ENCODE peak calls at places on chromosomes 13 and 19, in four cellular contexts. J is choroid plexus epithelial cell, L is mucosa of descending colon, S is neural progenitor cell. M is an unnamed sample.

GRCh38 chr19:45217957-45218334 is 27.3 kb downstream of the EXOC3L2 start:
- DNase-seq in J (no peak), L (no peak), S (no peak), M (no peak)

GRCh38 chr13:40236566-40237168 is 429.8 kb downstream of the FOXO1 start:
- DNase-seq in J (peak), L (no peak), S (no peak), M (no peak)

GRCh38 chr19:21588202-21588601 is 82.8 kb downstream of the ZNF429 start:
- DNase-seq in L (no peak), S (no peak), J (no peak), M (no peak)

GRCh38 chr19:31991984-31992655 is 353.3 kb upstream of the ZNF507 start:
- DNase-seq in J (no peak), L (no peak), S (no peak), M (no peak)

GRCh38 chr13:29847501-29847983 is 2.9 kb downstream of the UBL3 start:
- DNase-seq in J (peak), S (peak), L (no peak), M (no peak)

GRCh38 chr19:39617745-39618144 is 15.4 kb downstream of the LGALS13 start:
- DNase-seq in S (no peak), L (no peak), J (no peak), M (no peak)

GRCh38 chr19:23366437-23366836 is 28.8 kb downstream of the ZNF91 start:
- DNase-seq in J (no peak), L (no peak), S (no peak), M (no peak)

GRCh38 chr19:47730521-47730889 is 14.8 kb upstream of the NOP53 start:
- DNase-seq in J (no peak), S (no peak), L (no peak), M (no peak)

GRCh38 chr13:21458816-21459701 is at the start of gene ZDHHC20:
- DNase-seq in S (peak), J (peak), L (peak), M (peak)

GRCh38 chr19:19405919-19406877 is 723 bp downstream of the GATAD2A start:
- DNase-seq in J (peak), S (peak), L (peak), M (peak)

GRCh38 chr13:38002596-38002995 is 133.0 kb upstream of the TRPC4 start:
- DNase-seq in J (no peak), L (no peak), S (no peak), M (no peak)

GRCh38 chr19:1027020-1027952 is 878 bp downstream of the CNN2 start:
- DNase-seq in J (no peak), S (peak), L (peak), M (peak)

GRCh38 chr13:26503826-26504594 is 53.5 kb upstream of the WASF3 start:
- DNase-seq in S (no peak), J (no peak), L (no peak), M (no peak)

GRCh38 chr19:38839816-38840582 is 8.4 kb upstream of the ECH1 start:
- DNase-seq in J (no peak), L (no peak), S (no peak), M (no peak)

GRCh38 chr13:105278797-105279425 is 1256.6 kb downstream of the EFNB2 start:
- DNase-seq in S (peak), L (no peak), J (peak), M (no peak)

GRCh38 chr19:12749938-12750521 is 1.6 kb upstream of the BEST2 start:
- DNase-seq in S (no peak), J (peak), L (peak), M (no peak)

GRCh38 chr13:43686557-43686956 is 100.2 kb downstream of the ENOX1 start:
- DNase-seq in J (peak), S (no peak), L (no peak), M (no peak)

GRCh38 chr13:32846556-32846955 is 169.7 kb upstream of the KL start:
- DNase-seq in J (no peak), L (no peak), S (no peak), M (no peak)

GRCh38 chr13:102399791-102400618 is 1.8 kb downstream of the FGF14 start:
- DNase-seq in J (no peak), L (peak), S (peak), M (peak)

GRCh38 chr19:49421039-49421877 is 2.0 kb downstream of the PTH2 start:
- DNase-seq in L (peak), S (peak), J (peak), M (no peak)

GRCh38 chr13:32476892-32477291 is 49.0 kb upstream of the N4BP2L1 start:
- DNase-seq in J (no peak), S (no peak), L (no peak), M (no peak)

GRCh38 chr13:74771964-74772363 is 637.8 kb upstream of the KLF12 start:
- DNase-seq in J (peak), L (no peak), S (no peak), M (no peak)

GRCh38 chr13:45314822-45315221 is 26.2 kb downstream of the TPT1 start:
- DNase-seq in J (no peak), L (no peak), S (no peak), M (no peak)

GRCh38 chr19:53328967-53329366 is 4.6 kb upstream of the ZNF845 start:
- DNase-seq in S (no peak), L (no peak), J (peak), M (peak)

GRCh38 chr13:114130708-114131580 is 1.5 kb downstream of the RASA3 start:
- DNase-seq in L (peak), S (peak), J (peak), M (peak)

GRCh38 chr13:40446365-40446764 is 220.1 kb downstream of the FOXO1 start:
- DNase-seq in L (no peak), J (peak), S (no peak), M (no peak)

GRCh38 chr13:110326263-110326904 is 19.3 kb downstream of the COL4A2 start:
- DNase-seq in J (no peak), S (no peak), L (no peak), M (no peak)

GRCh38 chr19:4077800-4078683 is 11.3 kb upstream of the ZBTB7A start:
- DNase-seq in L (peak), J (no peak), S (no peak), M (peak)
- H3K4me3 ChIP-seq in L (no peak), J (peak), S (no peak), M (peak)

GRCh38 chr19:17183271-17183757 is 31.8 kb upstream of the USE1 start:
- DNase-seq in J (no peak), S (no peak), L (no peak), M (peak)
- H3K4me3 ChIP-seq in J (no peak), S (no peak), L (no peak), M (peak)

DNA sequence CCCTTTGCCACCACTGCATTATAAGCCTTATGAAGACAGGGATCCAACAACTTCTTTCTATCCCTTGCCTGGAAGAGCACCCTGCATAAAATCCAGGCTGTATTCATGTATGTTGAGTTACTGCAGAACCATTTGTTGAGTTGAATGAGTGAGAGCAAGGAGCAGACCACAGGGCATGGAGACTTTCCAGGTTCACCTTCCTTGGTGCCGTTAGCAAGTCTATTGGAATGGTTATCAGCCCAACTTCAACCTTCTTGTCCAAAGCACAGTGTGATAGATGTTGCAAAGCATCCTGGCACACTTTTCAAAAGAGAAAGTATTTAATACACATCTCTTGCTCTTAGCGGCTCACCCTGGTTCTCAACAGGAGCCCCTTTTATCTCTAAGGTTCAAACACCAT is 100.9 kb upstream of the CLDN10 start:
- DNase-seq in S (no peak), L (no peak), J (no peak), M (no peak)
- H3K4me3 ChIP-seq in S (no peak), L (no peak), J (no peak), M (no peak)

GRCh38 chr19:40805258-40805868 is 6.4 kb downstream of the EGLN2 start:
- DNase-seq in S (no peak), L (peak), J (no peak), M (no peak)

GRCh38 chr19:40807147-40808020 is 8.4 kb downstream of the EGLN2 start:
- DNase-seq in L (peak), S (peak), J (peak), M (no peak)

GRCh38 chr19:40808021-40808325 is 9.0 kb downstream of the EGLN2 start:
- DNase-seq in J (no peak), L (no peak), S (no peak), M (peak)

GRCh38 chr19:40804783-40805242 is 5.8 kb downstream of the EGLN2 start:
- DNase-seq in S (no peak), L (peak), J (no peak), M (no peak)

GRCh38 chr19:40806385-40807146 is 7.6 kb downstream of the EGLN2 start:
- DNase-seq in S (peak), L (peak), J (peak), M (peak)
- H3K4me3 ChIP-seq in S (peak), L (no peak), J (peak), M (peak)

GRCh38 chr13:93290503-93290902 is 63.9 kb downstream of the GPC6 start:
- DNase-seq in J (peak), L (no peak), S (no peak), M (no peak)
- H3K4me3 ChIP-seq in J (no peak), L (no peak), S (no peak), M (no peak)